ENCODE peak calls at places on chromosomes 11 and 22, in ten cellular contexts. One of them, this sample, is unnamed.

GRCh38 chr11:93652161-93652597 is 9.3 kb upstream of the CEP295 start:
- DNase-seq in ACHN: peak
- DNase-seq in activated T-cell treated with anti-CD3 and anti-CD28 coated beads for 24 hours: peak
- DNase-seq in T-helper 2 cell: no peak
- DNase-seq in activated naive CD4-positive, alpha-beta T cell treated with Interleukin-2 at 50 U/mL for 16 hours: peak
- DNase-seq in psoas muscle: no peak
- DNase-seq in esophagus squamous epithelium: no peak
- DNase-seq in DND-41: peak
- DNase-seq in stimulated activated CD8-positive, alpha-beta memory T cell treated with anti-CD3 and anti-CD28 coated beads, Interleukin-2, amount 100 ng/mL, for 48 hours: no peak
- DNase-seq in LHCN-M2: peak
- DNase-seq in this sample: no peak

GRCh38 chr11:8531312-8531711 is 62.7 kb downstream of the STK33 start:
- DNase-seq in DND-41: no peak
- DNase-seq in stimulated activated CD8-positive, alpha-beta memory T cell treated with anti-CD3 and anti-CD28 coated beads, Interleukin-2, amount 100 ng/mL, for 48 hours: no peak
- DNase-seq in activated naive CD4-positive, alpha-beta T cell treated with Interleukin-2 at 50 U/mL for 16 hours: no peak
- DNase-seq in LHCN-M2: peak
- DNase-seq in activated T-cell treated with anti-CD3 and anti-CD28 coated beads for 24 hours: no peak
- DNase-seq in psoas muscle: no peak
- DNase-seq in T-helper 2 cell: no peak
- DNase-seq in esophagus squamous epithelium: no peak
- DNase-seq in ACHN: no peak
- DNase-seq in this sample: no peak

GRCh38 chr11:120013325-120014250 is 124.3 kb downstream of the TRIM29 start:
- DNase-seq in LHCN-M2: peak
- DNase-seq in stimulated activated CD8-positive, alpha-beta memory T cell treated with anti-CD3 and anti-CD28 coated beads, Interleukin-2, amount 100 ng/mL, for 48 hours: no peak
- DNase-seq in activated T-cell treated with anti-CD3 and anti-CD28 coated beads for 24 hours: no peak
- DNase-seq in ACHN: peak
- DNase-seq in psoas muscle: no peak
- DNase-seq in T-helper 2 cell: no peak
- DNase-seq in DND-41: peak
- DNase-seq in activated naive CD4-positive, alpha-beta T cell treated with Interleukin-2 at 50 U/mL for 16 hours: no peak
- DNase-seq in esophagus squamous epithelium: no peak
- DNase-seq in this sample: peak

GRCh38 chr11:47991266-47991830 is 11.0 kb downstream of the PTPRJ start:
- DNase-seq in LHCN-M2: no peak
- DNase-seq in psoas muscle: peak
- DNase-seq in activated naive CD4-positive, alpha-beta T cell treated with Interleukin-2 at 50 U/mL for 16 hours: peak
- DNase-seq in T-helper 2 cell: no peak
- DNase-seq in stimulated activated CD8-positive, alpha-beta memory T cell treated with anti-CD3 and anti-CD28 coated beads, Interleukin-2, amount 100 ng/mL, for 48 hours: no peak
- DNase-seq in activated T-cell treated with anti-CD3 and anti-CD28 coated beads for 24 hours: no peak
- DNase-seq in DND-41: no peak
- DNase-seq in esophagus squamous epithelium: no peak
- DNase-seq in ACHN: peak
- DNase-seq in this sample: no peak

GRCh38 chr11:118054712-118055640 is 21.9 kb upstream of the TMPRSS4 start:
- DNase-seq in psoas muscle: peak
- DNase-seq in T-helper 2 cell: no peak
- DNase-seq in stimulated activated CD8-positive, alpha-beta memory T cell treated with anti-CD3 and anti-CD28 coated beads, Interleukin-2, amount 100 ng/mL, for 48 hours: no peak
- DNase-seq in ACHN: no peak
- DNase-seq in DND-41: no peak
- DNase-seq in activated naive CD4-positive, alpha-beta T cell treated with Interleukin-2 at 50 U/mL for 16 hours: no peak
- DNase-seq in activated T-cell treated with anti-CD3 and anti-CD28 coated beads for 24 hours: no peak
- DNase-seq in esophagus squamous epithelium: no peak
- DNase-seq in LHCN-M2: no peak
- DNase-seq in this sample: peak

GRCh38 chr11:266676-267439 is 11.3 kb upstream of the NLRP6 start:
- DNase-seq in T-helper 2 cell: no peak
- DNase-seq in LHCN-M2: no peak
- DNase-seq in activated naive CD4-positive, alpha-beta T cell treated with Interleukin-2 at 50 U/mL for 16 hours: peak
- DNase-seq in ACHN: no peak
- DNase-seq in DND-41: no peak
- DNase-seq in stimulated activated CD8-positive, alpha-beta memory T cell treated with anti-CD3 and anti-CD28 coated beads, Interleukin-2, amount 100 ng/mL, for 48 hours: no peak
- DNase-seq in esophagus squamous epithelium: no peak
- DNase-seq in psoas muscle: no peak
- DNase-seq in activated T-cell treated with anti-CD3 and anti-CD28 coated beads for 24 hours: no peak
- DNase-seq in this sample: no peak

GRCh38 chr22:30841264-30841663 is 127.3 kb downstream of the MORC2 start:
- DNase-seq in LHCN-M2: no peak
- DNase-seq in T-helper 2 cell: no peak
- DNase-seq in activated naive CD4-positive, alpha-beta T cell treated with Interleukin-2 at 50 U/mL for 16 hours: no peak
- DNase-seq in esophagus squamous epithelium: no peak
- DNase-seq in stimulated activated CD8-positive, alpha-beta memory T cell treated with anti-CD3 and anti-CD28 coated beads, Interleukin-2, amount 100 ng/mL, for 48 hours: no peak
- DNase-seq in activated T-cell treated with anti-CD3 and anti-CD28 coated beads for 24 hours: no peak
- DNase-seq in DND-41: no peak
- DNase-seq in psoas muscle: no peak
- DNase-seq in ACHN: no peak
- DNase-seq in this sample: no peak

GRCh38 chr11:67267188-67268035 is 1.1 kb downstream of the GRK2 start:
- DNase-seq in ACHN: no peak
- DNase-seq in T-helper 2 cell: no peak
- DNase-seq in esophagus squamous epithelium: no peak
- DNase-seq in activated T-cell treated with anti-CD3 and anti-CD28 coated beads for 24 hours: no peak
- DNase-seq in activated naive CD4-positive, alpha-beta T cell treated with Interleukin-2 at 50 U/mL for 16 hours: peak
- DNase-seq in psoas muscle: peak
- DNase-seq in DND-41: peak
- DNase-seq in LHCN-M2: no peak
- DNase-seq in stimulated activated CD8-positive, alpha-beta memory T cell treated with anti-CD3 and anti-CD28 coated beads, Interleukin-2, amount 100 ng/mL, for 48 hours: no peak
- DNase-seq in this sample: peak

GRCh38 chr22:17368144-17368726 is 1.0 kb upstream of the CECR2 start:
- DNase-seq in DND-41: no peak
- DNase-seq in T-helper 2 cell: no peak
- DNase-seq in stimulated activated CD8-positive, alpha-beta memory T cell treated with anti-CD3 and anti-CD28 coated beads, Interleukin-2, amount 100 ng/mL, for 48 hours: no peak
- DNase-seq in activated T-cell treated with anti-CD3 and anti-CD28 coated beads for 24 hours: no peak
- DNase-seq in esophagus squamous epithelium: no peak
- DNase-seq in psoas muscle: no peak
- DNase-seq in activated naive CD4-positive, alpha-beta T cell treated with Interleukin-2 at 50 U/mL for 16 hours: no peak
- DNase-seq in ACHN: no peak
- DNase-seq in LHCN-M2: no peak
- DNase-seq in this sample: no peak

GRCh38 chr11:45094958-45095690 is 51.3 kb upstream of the PRDM11 start:
- DNase-seq in T-helper 2 cell: no peak
- DNase-seq in LHCN-M2: no peak
- DNase-seq in activated T-cell treated with anti-CD3 and anti-CD28 coated beads for 24 hours: no peak
- DNase-seq in activated naive CD4-positive, alpha-beta T cell treated with Interleukin-2 at 50 U/mL for 16 hours: no peak
- DNase-seq in psoas muscle: no peak
- DNase-seq in stimulated activated CD8-positive, alpha-beta memory T cell treated with anti-CD3 and anti-CD28 coated beads, Interleukin-2, amount 100 ng/mL, for 48 hours: no peak
- DNase-seq in ACHN: no peak
- DNase-seq in DND-41: peak
- DNase-seq in esophagus squamous epithelium: no peak
- DNase-seq in this sample: no peak

GRCh38 chr22:33873186-33873585 is 47.1 kb downstream of the LARGE1 start:
- DNase-seq in stimulated activated CD8-positive, alpha-beta memory T cell treated with anti-CD3 and anti-CD28 coated beads, Interleukin-2, amount 100 ng/mL, for 48 hours: no peak
- DNase-seq in T-helper 2 cell: no peak
- DNase-seq in activated naive CD4-positive, alpha-beta T cell treated with Interleukin-2 at 50 U/mL for 16 hours: no peak
- DNase-seq in esophagus squamous epithelium: no peak
- DNase-seq in DND-41: no peak
- DNase-seq in ACHN: no peak
- DNase-seq in activated T-cell treated with anti-CD3 and anti-CD28 coated beads for 24 hours: no peak
- DNase-seq in LHCN-M2: no peak
- DNase-seq in psoas muscle: peak
- DNase-seq in this sample: no peak

GRCh38 chr11:88680806-88681205 is 343.3 kb upstream of the CTSC start:
- DNase-seq in ACHN: no peak
- DNase-seq in activated T-cell treated with anti-CD3 and anti-CD28 coated beads for 24 hours: no peak
- DNase-seq in activated naive CD4-positive, alpha-beta T cell treated with Interleukin-2 at 50 U/mL for 16 hours: no peak
- DNase-seq in stimulated activated CD8-positive, alpha-beta memory T cell treated with anti-CD3 and anti-CD28 coated beads, Interleukin-2, amount 100 ng/mL, for 48 hours: no peak
- DNase-seq in LHCN-M2: peak
- DNase-seq in psoas muscle: no peak
- DNase-seq in DND-41: no peak
- DNase-seq in T-helper 2 cell: no peak
- DNase-seq in esophagus squamous epithelium: no peak
- DNase-seq in this sample: no peak

GRCh38 chr22:44180706-44181032 is at the start of gene PARVG:
- DNase-seq in stimulated activated CD8-positive, alpha-beta memory T cell treated with anti-CD3 and anti-CD28 coated beads, Interleukin-2, amount 100 ng/mL, for 48 hours: no peak
- DNase-seq in DND-41: no peak
- DNase-seq in esophagus squamous epithelium: no peak
- DNase-seq in psoas muscle: no peak
- DNase-seq in ACHN: no peak
- DNase-seq in LHCN-M2: no peak
- DNase-seq in T-helper 2 cell: no peak
- DNase-seq in activated naive CD4-positive, alpha-beta T cell treated with Interleukin-2 at 50 U/mL for 16 hours: peak
- DNase-seq in activated T-cell treated with anti-CD3 and anti-CD28 coated beads for 24 hours: no peak
- DNase-seq in this sample: no peak

GRCh38 chr11:80873309-80873999 is 1432.6 kb upstream of the TENM4 start:
- DNase-seq in psoas muscle: no peak
- DNase-seq in ACHN: no peak
- DNase-seq in activated T-cell treated with anti-CD3 and anti-CD28 coated beads for 24 hours: no peak
- DNase-seq in activated naive CD4-positive, alpha-beta T cell treated with Interleukin-2 at 50 U/mL for 16 hours: no peak
- DNase-seq in DND-41: no peak
- DNase-seq in T-helper 2 cell: no peak
- DNase-seq in LHCN-M2: no peak
- DNase-seq in esophagus squamous epithelium: no peak
- DNase-seq in stimulated activated CD8-positive, alpha-beta memory T cell treated with anti-CD3 and anti-CD28 coated beads, Interleukin-2, amount 100 ng/mL, for 48 hours: no peak
- DNase-seq in this sample: no peak

GRCh38 chr11:44634401-44635281 is 69.2 kb downstream of the CD82 start:
- DNase-seq in DND-41: peak
- DNase-seq in stimulated activated CD8-positive, alpha-beta memory T cell treated with anti-CD3 and anti-CD28 coated beads, Interleukin-2, amount 100 ng/mL, for 48 hours: no peak
- DNase-seq in esophagus squamous epithelium: no peak
- DNase-seq in LHCN-M2: peak
- DNase-seq in psoas muscle: peak
- DNase-seq in activated naive CD4-positive, alpha-beta T cell treated with Interleukin-2 at 50 U/mL for 16 hours: peak
- DNase-seq in ACHN: peak
- DNase-seq in activated T-cell treated with anti-CD3 and anti-CD28 coated beads for 24 hours: no peak
- DNase-seq in T-helper 2 cell: no peak
- DNase-seq in this sample: peak

GRCh38 chr22:35558031-35558430 is 17.4 kb downstream of the RASD2 start:
- DNase-seq in stimulated activated CD8-positive, alpha-beta memory T cell treated with anti-CD3 and anti-CD28 coated beads, Interleukin-2, amount 100 ng/mL, for 48 hours: no peak
- DNase-seq in ACHN: no peak
- DNase-seq in activated T-cell treated with anti-CD3 and anti-CD28 coated beads for 24 hours: no peak
- DNase-seq in DND-41: no peak
- DNase-seq in psoas muscle: no peak
- DNase-seq in activated naive CD4-positive, alpha-beta T cell treated with Interleukin-2 at 50 U/mL for 16 hours: no peak
- DNase-seq in esophagus squamous epithelium: no peak
- DNase-seq in LHCN-M2: no peak
- DNase-seq in T-helper 2 cell: no peak
- DNase-seq in this sample: no peak

GRCh38 chr11:118870396-118871343 is 13.0 kb upstream of the CXCR5 start:
- DNase-seq in stimulated activated CD8-positive, alpha-beta memory T cell treated with anti-CD3 and anti-CD28 coated beads, Interleukin-2, amount 100 ng/mL, for 48 hours: no peak
- DNase-seq in activated naive CD4-positive, alpha-beta T cell treated with Interleukin-2 at 50 U/mL for 16 hours: no peak
- DNase-seq in psoas muscle: peak
- DNase-seq in esophagus squamous epithelium: no peak
- DNase-seq in LHCN-M2: peak
- DNase-seq in T-helper 2 cell: no peak
- DNase-seq in ACHN: no peak
- DNase-seq in DND-41: no peak
- DNase-seq in activated T-cell treated with anti-CD3 and anti-CD28 coated beads for 24 hours: no peak
- DNase-seq in this sample: peak

GRCh38 chr11:92035488-92035887 is 189.1 kb upstream of the FAT3 start:
- DNase-seq in DND-41: no peak
- DNase-seq in esophagus squamous epithelium: no peak
- DNase-seq in psoas muscle: no peak
- DNase-seq in T-helper 2 cell: no peak
- DNase-seq in ACHN: no peak
- DNase-seq in activated T-cell treated with anti-CD3 and anti-CD28 coated beads for 24 hours: no peak
- DNase-seq in LHCN-M2: no peak
- DNase-seq in activated naive CD4-positive, alpha-beta T cell treated with Interleukin-2 at 50 U/mL for 16 hours: no peak
- DNase-seq in stimulated activated CD8-positive, alpha-beta memory T cell treated with anti-CD3 and anti-CD28 coated beads, Interleukin-2, amount 100 ng/mL, for 48 hours: no peak
- DNase-seq in this sample: no peak

GRCh38 chr11:7512525-7513209 is 1.1 kb upstream of the PPFIBP2 start:
- DNase-seq in T-helper 2 cell: no peak
- DNase-seq in activated naive CD4-positive, alpha-beta T cell treated with Interleukin-2 at 50 U/mL for 16 hours: no peak
- DNase-seq in esophagus squamous epithelium: peak
- DNase-seq in activated T-cell treated with anti-CD3 and anti-CD28 coated beads for 24 hours: no peak
- DNase-seq in psoas muscle: peak
- DNase-seq in DND-41: no peak
- DNase-seq in LHCN-M2: peak
- DNase-seq in ACHN: no peak
- DNase-seq in stimulated activated CD8-positive, alpha-beta memory T cell treated with anti-CD3 and anti-CD28 coated beads, Interleukin-2, amount 100 ng/mL, for 48 hours: no peak
- DNase-seq in this sample: peak

GRCh38 chr11:6655020-6655789 is 404 bp downstream of the DCHS1 start:
- DNase-seq in LHCN-M2: no peak
- DNase-seq in activated naive CD4-positive, alpha-beta T cell treated with Interleukin-2 at 50 U/mL for 16 hours: peak
- DNase-seq in activated T-cell treated with anti-CD3 and anti-CD28 coated beads for 24 hours: peak
- DNase-seq in ACHN: no peak
- DNase-seq in psoas muscle: no peak
- DNase-seq in esophagus squamous epithelium: no peak
- DNase-seq in T-helper 2 cell: no peak
- DNase-seq in DND-41: no peak
- DNase-seq in stimulated activated CD8-positive, alpha-beta memory T cell treated with anti-CD3 and anti-CD28 coated beads, Interleukin-2, amount 100 ng/mL, for 48 hours: no peak
- DNase-seq in this sample: peak

GRCh38 chr11:43789700-43790443 is 90.8 kb upstream of the ALKBH3 start:
- DNase-seq in activated T-cell treated with anti-CD3 and anti-CD28 coated beads for 24 hours: no peak
- DNase-seq in esophagus squamous epithelium: no peak
- DNase-seq in activated naive CD4-positive, alpha-beta T cell treated with Interleukin-2 at 50 U/mL for 16 hours: no peak
- DNase-seq in T-helper 2 cell: no peak
- DNase-seq in stimulated activated CD8-positive, alpha-beta memory T cell treated with anti-CD3 and anti-CD28 coated beads, Interleukin-2, amount 100 ng/mL, for 48 hours: no peak
- DNase-seq in ACHN: peak
- DNase-seq in psoas muscle: no peak
- DNase-seq in DND-41: no peak
- DNase-seq in LHCN-M2: peak
- DNase-seq in this sample: no peak

GRCh38 chr22:30968015-30968923 is at the start of gene MORC2:
- DNase-seq in ACHN: peak
- DNase-seq in stimulated activated CD8-positive, alpha-beta memory T cell treated with anti-CD3 and anti-CD28 coated beads, Interleukin-2, amount 100 ng/mL, for 48 hours: no peak
- DNase-seq in DND-41: no peak
- DNase-seq in esophagus squamous epithelium: no peak
- DNase-seq in psoas muscle: peak
- DNase-seq in T-helper 2 cell: no peak
- DNase-seq in LHCN-M2: no peak
- DNase-seq in activated T-cell treated with anti-CD3 and anti-CD28 coated beads for 24 hours: no peak
- DNase-seq in activated naive CD4-positive, alpha-beta T cell treated with Interleukin-2 at 50 U/mL for 16 hours: no peak
- DNase-seq in this sample: peak

GRCh38 chr22:20068640-20069039 is 11.4 kb upstream of the DGCR8 start:
- DNase-seq in stimulated activated CD8-positive, alpha-beta memory T cell treated with anti-CD3 and anti-CD28 coated beads, Interleukin-2, amount 100 ng/mL, for 48 hours: no peak
- DNase-seq in DND-41: no peak
- DNase-seq in esophagus squamous epithelium: no peak
- DNase-seq in psoas muscle: no peak
- DNase-seq in ACHN: no peak
- DNase-seq in activated T-cell treated with anti-CD3 and anti-CD28 coated beads for 24 hours: no peak
- DNase-seq in LHCN-M2: no peak
- DNase-seq in activated naive CD4-positive, alpha-beta T cell treated with Interleukin-2 at 50 U/mL for 16 hours: no peak
- DNase-seq in T-helper 2 cell: no peak
- DNase-seq in this sample: no peak

GRCh38 chr11:71418643-71419042 is 29.6 kb downstream of the DHCR7 start:
- DNase-seq in activated T-cell treated with anti-CD3 and anti-CD28 coated beads for 24 hours: peak
- DNase-seq in DND-41: peak
- DNase-seq in ACHN: no peak
- DNase-seq in psoas muscle: no peak
- DNase-seq in stimulated activated CD8-positive, alpha-beta memory T cell treated with anti-CD3 and anti-CD28 coated beads, Interleukin-2, amount 100 ng/mL, for 48 hours: no peak
- DNase-seq in T-helper 2 cell: no peak
- DNase-seq in esophagus squamous epithelium: no peak
- DNase-seq in activated naive CD4-positive, alpha-beta T cell treated with Interleukin-2 at 50 U/mL for 16 hours: no peak
- DNase-seq in LHCN-M2: peak
- DNase-seq in this sample: no peak

GRCh38 chr22:25351631-25352293 is 132.3 kb downstream of the CRYBB2 start:
- DNase-seq in T-helper 2 cell: no peak
- DNase-seq in activated T-cell treated with anti-CD3 and anti-CD28 coated beads for 24 hours: no peak
- DNase-seq in stimulated activated CD8-positive, alpha-beta memory T cell treated with anti-CD3 and anti-CD28 coated beads, Interleukin-2, amount 100 ng/mL, for 48 hours: no peak
- DNase-seq in LHCN-M2: no peak
- DNase-seq in DND-41: no peak
- DNase-seq in psoas muscle: no peak
- DNase-seq in esophagus squamous epithelium: no peak
- DNase-seq in ACHN: no peak
- DNase-seq in activated naive CD4-positive, alpha-beta T cell treated with Interleukin-2 at 50 U/mL for 16 hours: no peak
- DNase-seq in this sample: no peak

GRCh38 chr11:125886997-125887372 is 483 bp upstream of the HYLS1 start:
- DNase-seq in LHCN-M2: peak
- DNase-seq in T-helper 2 cell: peak
- DNase-seq in activated T-cell treated with anti-CD3 and anti-CD28 coated beads for 24 hours: no peak
- DNase-seq in ACHN: peak
- DNase-seq in esophagus squamous epithelium: no peak
- DNase-seq in stimulated activated CD8-positive, alpha-beta memory T cell treated with anti-CD3 and anti-CD28 coated beads, Interleukin-2, amount 100 ng/mL, for 48 hours: peak
- DNase-seq in psoas muscle: peak
- DNase-seq in activated naive CD4-positive, alpha-beta T cell treated with Interleukin-2 at 50 U/mL for 16 hours: no peak
- DNase-seq in DND-41: peak
- DNase-seq in this sample: peak

GRCh38 chr11:68973219-68973618 is 7.6 kb downstream of the MRGPRD start:
- DNase-seq in T-helper 2 cell: no peak
- DNase-seq in stimulated activated CD8-positive, alpha-beta memory T cell treated with anti-CD3 and anti-CD28 coated beads, Interleukin-2, amount 100 ng/mL, for 48 hours: no peak
- DNase-seq in LHCN-M2: no peak
- DNase-seq in ACHN: no peak
- DNase-seq in psoas muscle: no peak
- DNase-seq in DND-41: no peak
- DNase-seq in activated naive CD4-positive, alpha-beta T cell treated with Interleukin-2 at 50 U/mL for 16 hours: no peak
- DNase-seq in activated T-cell treated with anti-CD3 and anti-CD28 coated beads for 24 hours: no peak
- DNase-seq in esophagus squamous epithelium: no peak
- DNase-seq in this sample: no peak

GRCh38 chr22:39408807-39409206 is 9.2 kb downstream of the TAB1 start:
- DNase-seq in stimulated activated CD8-positive, alpha-beta memory T cell treated with anti-CD3 and anti-CD28 coated beads, Interleukin-2, amount 100 ng/mL, for 48 hours: no peak
- DNase-seq in esophagus squamous epithelium: no peak
- DNase-seq in ACHN: no peak
- DNase-seq in LHCN-M2: no peak
- DNase-seq in activated T-cell treated with anti-CD3 and anti-CD28 coated beads for 24 hours: no peak
- DNase-seq in psoas muscle: no peak
- DNase-seq in DND-41: no peak
- DNase-seq in activated naive CD4-positive, alpha-beta T cell treated with Interleukin-2 at 50 U/mL for 16 hours: no peak
- DNase-seq in T-helper 2 cell: no peak
- DNase-seq in this sample: no peak